ENCODE peak calls at places on chromosome 18, in nine cellular contexts. U is aorta, A is OCI-LY7, Y is DND-41, D is left lung, E is heart left ventricle, G is lower lobe of right lung, P is heart right ventricle, N is HCT116. M is an unnamed sample.
A peak's percentile ranks its signal among the peaks of the same experiment; 100 is the strongest.

GRCh38 chr18:75429975-75430374 is 2.5 kb upstream of the SMIM21 start:
- DNase-seq in Y (no peak), G (no peak), D (no peak), P (no peak), U (no peak), A (no peak), E (no peak), N (no peak), M (no peak)

GRCh38 chr18:47109049-47109448 is 41.3 kb downstream of the HDHD2 start:
- DNase-seq in Y (no peak), D (no peak), A (no peak), G (no peak), P (no peak), U (no peak), N (no peak), E (no peak), M (no peak)

GRCh38 chr18:46715062-46715461 is 41.8 kb downstream of the ST8SIA5 start:
- DNase-seq in G (no peak), A (no peak), P (no peak), N (no peak), E (no peak), U (no peak), Y (no peak), D (no peak), M (no peak)

GRCh38 chr18:70376137-70376913 is 87.5 kb downstream of the SOCS6 start:
- DNase-seq in G (no peak), U (no peak), P (no peak), E (no peak), D (no peak), A (no peak), Y (no peak), N (no peak), M (no peak)

GRCh38 chr18:1292167-1292566 is 387.5 kb downstream of the ADCYAP1 start:
- DNase-seq in D (no peak), Y (no peak), A (no peak), P (no peak), G (no peak), N (no peak), E (no peak), U (no peak), M (no peak)

GRCh38 chr18:75307530-75307929 is 96.9 kb downstream of the TSHZ1 start:
- DNase-seq in P (no peak), D (no peak), Y (no peak), E (no peak), G (no peak), A (no peak), N (no peak), U (no peak), M (no peak)

GRCh38 chr18:41268271-41268670 is 686.8 kb upstream of the PIK3C3 start:
- DNase-seq in G (no peak), A (no peak), N (no peak), P (no peak), U (no peak), D (no peak), Y (no peak), E (no peak), M (no peak)

GRCh38 chr18:67710639-67711038 is 194.1 kb upstream of the DSEL start:
- DNase-seq in Y (no peak), E (no peak), P (no peak), A (no peak), U (no peak), G (no peak), D (no peak), N (no peak), M (no peak)

GRCh38 chr18:73531601-73532000 is 616.0 kb downstream of the FBXO15 start:
- DNase-seq in E (no peak), G (no peak), D (no peak), N (no peak), U (no peak), P (no peak), A (no peak), Y (no peak), M (no peak)

GRCh38 chr18:31680836-31681568 is 3.4 kb downstream of the B4GALT6 start:
- DNase-seq in Y (peak; percentile 33), U (no peak), D (no peak), G (no peak), P (no peak), N (no peak), A (peak; percentile 54), E (no peak), M (no peak)

GRCh38 chr18:9915291-9916066 is 1.7 kb downstream of the VAPA start:
- DNase-seq in N (no peak), P (no peak), Y (no peak), E (no peak), A (no peak), U (no peak), D (no peak), G (no peak), M (no peak)

GRCh38 chr18:26327062-26327461 is 100.8 kb downstream of the TAF4B start:
- DNase-seq in Y (no peak), P (no peak), N (no peak), G (no peak), E (no peak), A (no peak), D (no peak), U (no peak), M (no peak)

GRCh38 chr18:76499596-76500340 is 4.7 kb upstream of the ZNF516 start:
- DNase-seq in Y (no peak), D (no peak), G (no peak), U (no peak), N (no peak), A (peak; percentile 84), E (no peak), P (no peak), M (no peak)

GRCh38 chr18:47683774-47684173 is 246.7 kb downstream of the SMAD2 start:
- DNase-seq in D (no peak), N (no peak), E (no peak), Y (no peak), A (no peak), U (no peak), G (no peak), P (no peak), M (no peak)

DNA sequence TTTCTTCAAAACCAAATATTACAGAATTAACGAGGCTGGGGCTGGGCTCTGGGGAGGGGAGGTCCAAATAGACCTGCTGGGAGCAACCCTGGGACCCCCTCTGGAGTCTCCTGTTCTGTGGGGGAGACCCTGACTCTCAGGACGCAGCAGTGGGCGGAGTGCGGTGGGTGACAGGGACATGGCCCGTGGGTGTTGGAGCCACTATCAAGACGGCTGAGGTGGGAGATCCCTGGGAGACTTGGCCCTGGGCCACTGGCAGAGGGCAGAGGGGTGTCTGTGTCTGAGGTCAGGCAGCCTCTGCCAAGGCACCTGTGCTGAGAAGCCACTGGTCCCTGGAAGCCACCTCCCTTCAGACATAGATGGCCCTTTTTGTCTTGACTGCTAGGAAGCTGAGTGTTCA is 79.5 kb upstream of the CTDP1 start:
- DNase-seq in G (peak; percentile 37), D (peak; percentile 26), A (no peak), E (no peak), U (peak; percentile 59), P (no peak), N (no peak), Y (no peak), M (no peak)
- H3K4me1 ChIP-seq in G (no peaks in the 10 kb centered on the region), D (no peaks in the 10 kb centered on the region), A (no peaks in the 10 kb centered on the region), E (peaks cover 14% of the 10 kb centered on the region), U (no peaks in the 10 kb centered on the region), P (no peaks in the 10 kb centered on the region), N (no peaks in the 10 kb centered on the region), Y (no peaks in the 10 kb centered on the region), M (no peaks in the 10 kb centered on the region)

GRCh38 chr18:44682871-44683221 is 2.2 kb downstream of the SETBP1 start:
- DNase-seq in E (no peak), U (no peak), G (no peak), D (no peak), A (no peak), P (no peak), N (no peak), Y (no peak), M (no peak)

GRCh38 chr18:44683566-44683965 is 2.9 kb downstream of the SETBP1 start:
- DNase-seq in U (no peak), E (no peak), D (no peak), Y (no peak), A (no peak), P (no peak), N (no peak), G (no peak), M (no peak)

GRCh38 chr18:44681039-44681595 is 429 bp downstream of the SETBP1 start:
- DNase-seq in E (no peak), A (peak; percentile 1), D (no peak), G (no peak), U (no peak), Y (no peak), P (no peak), N (no peak), M (no peak)

GRCh38 chr18:44681611-44682010 is 923 bp downstream of the SETBP1 start:
- DNase-seq in P (no peak), N (no peak), D (no peak), G (no peak), Y (no peak), U (no peak), A (no peak), E (no peak), M (no peak)

GRCh38 chr18:44682181-44682870 is 1.6 kb downstream of the SETBP1 start:
- DNase-seq in Y (no peak), D (peak; percentile 35), N (no peak), A (no peak), U (peak; percentile 75), E (no peak), P (no peak), G (no peak), M (no peak)
- H3K4me3 ChIP-seq in Y (no peak overlapping the region), D (peak overlapping the region; percentile 59), N (no peak overlapping the region), A (no peak overlapping the region), U (peak overlapping the region; percentile 81), E (peak overlapping the region; percentile 93), P (peak overlapping the region; percentile 94), G (peak overlapping the region; percentile 83), M (no peak overlapping the region)

GRCh38 chr18:63216911-63217311 is 102.7 kb downstream of the BCL2 start:
- DNase-seq in P (no peak), Y (peak; percentile 74), A (no peak), N (no peak), D (no peak), U (no peak), E (no peak), G (no peak), M (peak; percentile 35)
- H3K4me1 ChIP-seq in P (no peaks in the 10 kb centered on the region), Y (peaks cover 68% of the 10 kb centered on the region), A (no peaks in the 10 kb centered on the region), N (no peaks in the 10 kb centered on the region), D (peaks cover 9% of the 10 kb centered on the region), U (peaks cover 3% of the 10 kb centered on the region), E (peaks cover 12% of the 10 kb centered on the region), G (peaks cover 7% of the 10 kb centered on the region), M (peaks cover 86% of the 10 kb centered on the region)

DNA sequence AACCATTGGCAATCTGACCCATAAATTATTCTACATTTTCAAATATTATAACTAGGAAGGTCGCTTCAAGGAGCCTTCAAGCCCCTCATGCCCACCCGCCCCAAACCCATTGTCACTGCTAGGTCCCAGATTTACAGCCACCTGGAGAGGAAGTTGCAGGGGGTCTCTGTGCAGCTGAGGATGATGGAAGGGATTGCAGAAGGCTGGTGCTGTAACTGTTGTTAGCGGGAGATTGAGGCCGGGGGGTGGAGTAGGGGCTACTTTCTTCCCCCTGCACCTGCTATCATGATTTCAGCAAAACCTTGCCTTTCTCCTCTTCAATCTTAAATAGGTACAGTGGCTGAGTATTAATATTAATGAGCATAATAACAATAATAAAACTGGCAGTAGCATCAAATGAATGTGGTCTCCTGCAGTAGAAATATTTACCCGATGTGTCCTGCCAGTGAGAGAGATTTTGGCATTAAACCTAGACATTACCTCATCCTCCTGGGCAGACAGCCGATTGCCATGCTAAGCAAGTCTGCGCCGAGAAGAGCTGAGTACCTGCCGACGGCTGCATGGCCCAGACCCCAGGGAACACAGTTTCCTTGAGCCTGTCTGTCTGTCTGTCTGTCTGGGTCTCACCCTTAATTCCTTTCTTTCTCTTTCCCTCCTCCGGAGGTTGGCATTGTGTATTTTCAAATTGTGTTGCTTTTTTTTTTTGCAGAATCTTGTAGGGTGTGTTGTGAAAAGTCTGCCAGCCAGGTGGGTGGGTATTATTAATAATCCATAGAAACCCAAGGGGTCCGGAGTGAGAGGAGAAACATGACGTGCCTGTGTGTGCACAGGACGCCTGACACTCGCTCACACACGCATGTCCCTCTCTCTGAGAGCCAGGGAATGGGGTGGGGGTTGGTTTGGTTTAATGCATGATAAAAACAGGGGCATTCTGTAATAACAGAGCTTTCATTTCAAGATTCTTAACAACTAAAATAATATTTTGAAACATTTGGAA is 225.2 kb downstream of the FAM210A start:
- DNase-seq in E (peak; percentile 82), A (no peak), U (no peak), D (peak; percentile 59), N (no peak), Y (peak; percentile 38), G (no peak), P (peak; percentile 48), M (no peak)
- H3K4me3 ChIP-seq in E (peak overlapping the region; percentile 22), A (no peak overlapping the region), U (no peak overlapping the region), D (no peak overlapping the region), N (no peak overlapping the region), Y (no peak overlapping the region), G (no peak overlapping the region), P (peak overlapping the region; percentile 35), M (no peak overlapping the region)